ENCODE peak calls at places on chromosome 1, in ten cellular contexts. Y is K562, H is sigmoid colon, S is H54, U is GM12892, J is lower leg skin, E is breast epithelium, D is Peyer's patch, L is uterus, Z is HCT116. P is an unnamed sample.

GRCh38 chr1:217137210-217137871 is 414.1 kb upstream of the ESRRG start:
- DNase-seq in U (no peak), Y (no peak), S (no peak), Z (no peak), L (no peak), E (no peak), J (no peak), H (no peak), D (no peak), P (no peak)

GRCh38 chr1:37477198-37477931 is 3.0 kb downstream of the ZC3H12A start:
- DNase-seq in Z (no peak), H (no peak), U (peak), L (no peak), J (peak), E (no peak), D (peak), Y (peak), S (no peak), P (peak)

GRCh38 chr1:226783202-226783601 is 44.1 kb upstream of the ITPKB start:
- DNase-seq in U (no peak), H (no peak), L (no peak), J (no peak), E (no peak), S (no peak), Z (no peak), Y (no peak), D (peak), P (no peak)

GRCh38 chr1:52348704-52349301 is 17.2 kb downstream of the CC2D1B start:
- DNase-seq in E (no peak), Y (no peak), L (no peak), H (no peak), S (peak), J (peak), Z (no peak), U (no peak), D (no peak), P (no peak)

GRCh38 chr1:160665330-160666078 is 18.7 kb upstream of the SLAMF1 start:
- DNase-seq in L (no peak), H (no peak), J (no peak), Y (peak), D (peak), E (no peak), S (no peak), Z (no peak), U (no peak), P (no peak)

GRCh38 chr1:151157067-151157531 is 650 bp downstream of the TNFAIP8L2 start:
- DNase-seq in U (no peak), E (no peak), H (peak), L (no peak), Z (no peak), D (peak), Y (no peak), S (no peak), J (no peak), P (no peak)

GRCh38 chr1:100445565-100445964 is 92.4 kb upstream of the GPR88 start:
- DNase-seq in Y (no peak), Z (no peak), L (no peak), J (no peak), S (no peak), D (no peak), E (no peak), H (no peak), U (no peak), P (no peak)

GRCh38 chr1:23667411-23667810 is 24.2 kb upstream of the RPL11 start:
- DNase-seq in D (no peak), S (no peak), Z (no peak), J (no peak), L (no peak), U (no peak), E (no peak), Y (no peak), H (no peak), P (no peak)

GRCh38 chr1:223645903-223646302 is 19.6 kb downstream of the CAPN8 start:
- DNase-seq in Y (no peak), D (no peak), Z (no peak), E (no peak), S (no peak), L (no peak), J (no peak), H (no peak), U (no peak), P (no peak)

GRCh38 chr1:210328746-210329488 is at the start of gene HHAT:
- DNase-seq in U (peak), J (peak), S (peak), E (peak), Y (no peak), Z (peak), L (peak), D (peak), H (peak), P (peak)
- TF ChIP-seq POLR2A in U (peak), J (no peak), S (peak), E (no peak), Y (no peak), Z (peak), L (no peak), D (no peak), H (no peak), P (peak)

GRCh38 chr1:156508205-156508954 is 7.8 kb upstream of the MEF2D start:
- DNase-seq in U (no peak), E (no peak), L (peak), D (peak), J (no peak), H (peak), S (no peak), Y (no peak), Z (no peak), P (no peak)

GRCh38 chr1:156508955-156509234 is 8.3 kb upstream of the MEF2D start:
- DNase-seq in H (peak), U (no peak), E (no peak), L (no peak), S (no peak), J (no peak), D (no peak), Z (no peak), Y (no peak), P (no peak)

GRCh38 chr1:156509424-156510035 is 9.0 kb upstream of the MEF2D start:
- DNase-seq in S (no peak), U (no peak), E (no peak), L (no peak), H (no peak), J (no peak), Z (no peak), D (no peak), Y (no peak), P (no peak)

GRCh38 chr1:156511656-156512055 is 11.1 kb upstream of the MEF2D start:
- DNase-seq in L (no peak), U (no peak), E (no peak), H (no peak), Z (no peak), S (no peak), D (no peak), Y (no peak), J (peak), P (no peak)

DNA sequence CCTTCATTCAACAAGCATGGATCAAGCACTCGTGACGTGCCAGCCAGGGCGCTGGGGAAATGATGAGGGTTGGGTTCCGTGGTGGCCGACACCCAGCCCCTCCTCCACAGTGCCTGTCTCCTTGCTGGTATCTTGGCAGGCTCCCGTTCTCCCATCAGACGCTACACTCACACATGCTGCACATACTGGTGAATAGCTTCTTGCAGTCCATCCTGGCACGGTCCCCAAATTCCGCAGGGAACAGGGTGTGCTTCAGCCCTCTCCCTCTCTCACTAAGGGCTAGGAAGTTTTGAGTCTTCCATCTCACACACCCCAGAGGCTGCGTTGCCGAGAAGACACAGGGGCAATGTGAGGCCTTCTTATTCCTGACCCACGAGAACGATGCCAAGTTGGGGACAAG is 10.1 kb upstream of the MEF2D start:
- DNase-seq in U (no peak), S (no peak), L (peak), D (peak), Y (no peak), E (peak), H (peak), Z (no peak), J (peak), P (no peak)
- TF ChIP-seq POLR2A in U (no peak), S (no peak), L (peak), D (no peak), Y (no peak), E (no peak), H (peak), Z (no peak), J (no peak), P (no peak)

DNA sequence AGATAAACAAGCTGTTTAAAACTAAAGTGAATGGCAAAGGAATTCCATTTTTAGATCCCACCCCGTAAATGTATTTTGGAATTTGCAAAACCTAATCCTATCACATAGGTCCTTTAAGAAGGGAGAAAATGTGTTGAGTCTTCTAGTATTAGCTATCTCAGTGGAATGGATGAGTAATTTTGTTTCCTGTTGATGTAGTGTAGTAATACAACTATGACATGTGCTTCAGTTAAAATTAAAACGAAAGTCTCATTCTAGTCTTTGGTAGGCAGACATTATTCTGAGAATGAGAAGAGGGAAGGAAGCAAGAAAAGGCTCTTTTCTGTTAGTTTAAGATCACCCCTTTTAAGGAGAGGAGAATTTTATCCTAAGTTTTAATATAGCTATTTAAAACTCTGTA is 265.9 kb upstream of the C1orf105 start:
- DNase-seq in Y (no peak), D (no peak), U (no peak), H (no peak), S (peak), L (no peak), J (no peak), E (no peak), Z (no peak), P (no peak)
- TF ChIP-seq POLR2A in Y (no peak), D (no peak), U (no peak), H (no peak), S (no peak), L (no peak), J (no peak), E (no peak), Z (no peak), P (no peak)

DNA sequence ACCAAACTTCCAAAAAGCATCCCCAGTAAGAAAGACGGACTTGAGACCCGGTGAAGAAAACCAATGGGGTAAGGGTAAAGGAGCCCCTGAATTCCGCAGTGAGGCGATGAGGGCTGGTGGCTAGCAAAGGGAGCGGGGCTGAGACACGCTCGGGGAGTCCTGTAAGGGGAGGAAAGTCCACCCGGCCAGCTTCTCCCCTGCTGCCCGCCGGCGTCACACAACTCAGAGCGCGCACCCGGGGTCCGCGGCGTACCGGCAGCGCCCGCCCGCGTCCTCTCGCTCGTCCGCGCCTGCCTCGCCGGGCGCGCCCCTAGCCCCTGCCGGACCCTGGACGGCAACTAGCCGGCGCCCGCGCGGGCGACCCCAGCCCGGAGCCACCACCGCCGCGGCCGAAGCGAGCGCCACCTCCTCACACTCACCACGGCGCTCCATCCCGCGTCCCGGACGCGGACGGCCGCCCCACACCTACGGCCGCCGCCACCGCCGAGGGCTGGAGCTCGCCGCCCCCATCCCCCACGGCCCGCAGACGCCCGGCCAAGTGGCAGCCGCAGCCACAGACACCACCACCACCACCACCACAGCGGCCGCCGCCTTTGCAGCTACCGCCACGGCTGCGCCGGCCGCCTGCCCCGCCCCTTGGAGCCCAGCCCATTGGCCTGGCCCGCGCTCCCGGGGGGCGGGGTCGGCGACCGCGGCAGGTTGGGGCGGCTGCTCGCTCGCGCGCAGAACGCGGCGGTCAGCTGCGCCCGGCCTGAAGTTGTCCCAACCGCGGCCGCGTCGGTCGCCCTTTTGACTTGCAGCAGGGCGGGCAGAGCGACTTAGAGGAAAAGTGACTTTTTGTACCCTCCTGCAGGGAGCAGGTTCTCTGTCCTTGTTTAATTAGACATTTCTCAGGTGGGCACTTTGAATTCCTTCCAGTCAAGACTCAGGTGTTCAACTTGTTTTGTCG is 10.0 kb upstream of the ARHGAP29 start:
- DNase-seq in H (peak), Z (peak), E (peak), U (peak), S (no peak), L (peak), J (peak), D (peak), Y (peak), P (peak)
- TF ChIP-seq POLR2A in H (no peak), Z (peak), E (peak), U (no peak), S (peak), L (peak), J (no peak), D (no peak), Y (no peak), P (no peak)

DNA sequence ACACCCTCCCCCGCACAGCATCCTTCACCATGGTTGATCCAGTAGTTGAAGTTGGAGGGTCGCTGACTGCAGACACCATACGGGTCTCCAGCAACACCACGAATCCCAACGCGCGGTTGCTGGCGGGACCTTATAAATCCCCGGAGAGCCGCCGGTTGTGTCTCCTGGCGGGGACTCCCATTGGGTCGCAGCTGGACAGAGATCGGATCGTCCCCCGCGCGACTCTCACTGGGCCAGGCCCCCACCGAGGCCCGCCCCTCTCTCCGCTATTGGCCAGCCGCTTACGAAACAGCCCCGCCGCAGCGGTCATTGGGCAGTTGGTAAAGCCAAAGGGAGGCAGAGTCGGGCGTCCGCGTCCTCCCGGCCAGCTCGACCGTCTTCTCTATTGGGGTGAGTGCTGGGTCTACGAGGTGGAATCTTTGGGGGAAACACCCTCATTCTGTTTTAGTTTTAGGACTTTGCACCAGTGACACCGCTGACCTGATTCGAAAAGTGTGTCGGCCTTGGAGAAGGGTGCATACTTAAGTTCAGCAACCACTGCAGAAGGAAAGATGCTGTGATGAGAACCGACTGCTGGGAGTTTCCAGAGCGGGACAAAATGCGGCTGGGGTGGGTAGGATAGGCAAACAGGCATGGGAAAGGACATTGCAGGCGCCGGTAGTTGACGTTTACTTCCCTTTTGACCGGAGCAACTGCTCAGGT is 27.4 kb downstream of the RABIF start:
- DNase-seq in H (peak), Z (peak), U (peak), Y (peak), D (peak), E (peak), L (peak), J (peak), S (peak), P (peak)
- TF ChIP-seq POLR2A in H (no peak), Z (peak), U (no peak), Y (peak), D (peak), E (no peak), L (peak), J (no peak), S (no peak), P (peak)

GRCh38 chr1:21667348-21668231 is 1.6 kb downstream of the RAP1GAP start:
- DNase-seq in D (peak), J (peak), Y (no peak), L (no peak), H (peak), Z (no peak), E (peak), U (no peak), S (no peak), P (no peak)
- TF ChIP-seq POLR2A in D (no peak), J (no peak), Y (no peak), L (no peak), H (no peak), Z (no peak), E (no peak), U (no peak), S (no peak), P (no peak)